ENCODE peak calls at places on chromosomes 16 and 17, in ten cellular contexts. C is T-cell; K is tibial nerve; T is A172; H is activated gamma-delta T cell treated with anti-CD3 and anti-CD28 coated beads, Interleukin-2, amount 50 U/mL, for 16 hours; F is HCT116; P is myocyte; M is NCI-H2081; B is CD8-positive, alpha-beta memory T cell; X is stromal cell of bone marrow. G is an unnamed sample.

GRCh38 chr16:29842732-29843346 is 20.2 kb downstream of the CDIPT start:
- DNase-seq in K (no peak), M (no peak), C (no peak), X (no peak), H (no peak), F (no peak), B (no peak), T (no peak), P (no peak), G (no peak)

GRCh38 chr17:72030067-72030899 is 90.5 kb upstream of the SOX9 start:
- DNase-seq in H (no peak), F (no peak), X (peak; percentile 41), M (no peak), T (peak; percentile 91), K (no peak), B (no peak), P (peak; percentile 62), C (no peak), G (no peak)

GRCh38 chr16:86211265-86211664 is 299.1 kb upstream of the FOXF1 start:
- DNase-seq in F (no peak), P (no peak), T (no peak), H (no peak), X (no peak), K (no peak), C (no peak), M (no peak), B (no peak), G (no peak)

GRCh38 chr16:69145658-69146057 is 13.2 kb downstream of the UTP4 start:
- DNase-seq in B (no peak), F (no peak), P (peak; percentile 68), T (no peak), C (no peak), X (no peak), M (no peak), K (no peak), H (no peak), G (no peak)

GRCh38 chr17:78421534-78422266 is 43.3 kb downstream of the PGS1 start:
- DNase-seq in H (peak; percentile 53), X (peak; percentile 47), B (peak; percentile 61), P (peak; percentile 71), M (peak; percentile 74), C (peak; percentile 74), K (peak; percentile 50), T (peak; percentile 78), F (peak; percentile 51), G (peak; percentile 19)

GRCh38 chr16:3861808-3862451 is 18.6 kb downstream of the CREBBP start:
- DNase-seq in X (no peak), K (no peak), H (no peak), C (no peak), P (no peak), F (no peak), M (no peak), B (no peak), T (peak; percentile 48), G (peak; percentile 55)

GRCh38 chr17:49197346-49197998 is 12.9 kb downstream of the GNGT2 start:
- DNase-seq in X (no peak), C (no peak), H (no peak), K (no peak), B (no peak), M (no peak), F (no peak), P (no peak), T (peak; percentile 51), G (peak; percentile 11)

GRCh38 chr16:2468725-2469398 is 2.2 kb upstream of the NTN3 start:
- DNase-seq in T (peak; percentile 46), F (no peak), H (no peak), C (no peak), K (no peak), X (no peak), P (peak; percentile 59), M (peak; percentile 95), B (no peak), G (no peak)

GRCh38 chr16:48047273-48047672 is 108.5 kb downstream of the ABCC12 start:
- DNase-seq in T (no peak), M (no peak), H (no peak), K (no peak), X (no peak), C (no peak), B (no peak), F (no peak), P (no peak), G (no peak)

GRCh38 chr17:17403899-17404576 is 72.8 kb upstream of the MED9 start:
- DNase-seq in H (peak; percentile 30), M (peak; percentile 78), C (peak; percentile 56), K (no peak), F (no peak), X (no peak), B (peak; percentile 10), T (no peak), P (peak; percentile 83), G (no peak)

GRCh38 chr16:57711993-57712392 is 17.4 kb downstream of the DRC7 start:
- DNase-seq in B (no peak), H (no peak), C (no peak), F (no peak), K (no peak), P (no peak), M (no peak), X (no peak), T (no peak), G (no peak)

GRCh38 chr16:54212893-54213292 is 73.7 kb downstream of the IRX3 start:
- DNase-seq in K (no peak), F (no peak), B (no peak), X (peak; percentile 13), H (no peak), P (peak; percentile 40), T (no peak), C (no peak), M (no peak), G (no peak)

GRCh38 chr17:51362818-51363598 is 102.7 kb downstream of the UTP18 start:
- DNase-seq in C (no peak), P (peak; percentile 19), H (no peak), F (peak; percentile 36), K (no peak), X (no peak), T (no peak), M (no peak), B (no peak), G (no peak)

GRCh38 chr17:63290784-63291183 is 155.3 kb downstream of the CYB561 start:
- DNase-seq in X (no peak), M (no peak), H (no peak), B (no peak), T (no peak), C (no peak), F (no peak), K (no peak), P (no peak), G (no peak)

GRCh38 chr17:6461792-6462524 is 17.7 kb downstream of the PIMREG start:
- DNase-seq in T (no peak), P (no peak), X (no peak), B (no peak), M (no peak), F (no peak), C (no peak), K (no peak), H (no peak), G (no peak)

GRCh38 chr16:24539850-24540484 is 601 bp downstream of the RBBP6 start:
- DNase-seq in H (peak; percentile 30), K (peak; percentile 20), F (no peak), P (peak; percentile 60), X (no peak), M (no peak), B (peak; percentile 44), C (peak; percentile 46), T (no peak), G (peak; percentile 31)

GRCh38 chr17:53721101-53721500 is 101.6 kb upstream of the KIF2B start:
- DNase-seq in B (no peak), X (no peak), T (no peak), K (no peak), P (no peak), M (no peak), C (no peak), H (no peak), F (no peak), G (no peak)

GRCh38 chr16:55341681-55342080 is 17.7 kb downstream of the IRX6 start:
- DNase-seq in C (no peak), P (no peak), X (no peak), H (no peak), T (no peak), B (no peak), M (no peak), F (no peak), K (no peak), G (no peak)

GRCh38 chr17:8326591-8327583 is 12.8 kb upstream of the ODF4 start:
- DNase-seq in M (no peak), P (peak; percentile 18), F (no peak), T (no peak), C (peak; percentile 16), B (no peak), X (no peak), K (no peak), H (no peak), G (no peak)

GRCh38 chr16:88924834-88925539 is 52.0 kb downstream of the CBFA2T3 start:
- DNase-seq in K (no peak), X (peak; percentile 84), P (peak; percentile 98), H (no peak), C (no peak), B (no peak), F (peak; percentile 72), T (peak; percentile 96), M (peak; percentile 65), G (peak; percentile 85)

GRCh38 chr16:3173892-3174617 is 13.9 kb upstream of the OR1F1 start:
- DNase-seq in T (peak; percentile 47), C (no peak), P (no peak), B (no peak), M (no peak), X (no peak), K (no peak), F (no peak), H (no peak), G (no peak)

GRCh38 chr16:17246974-17247718 is 223.6 kb downstream of the XYLT1 start:
- DNase-seq in C (no peak), H (no peak), T (no peak), B (no peak), X (no peak), K (no peak), P (no peak), M (no peak), F (no peak), G (no peak)

GRCh38 chr17:83037084-83037950 is 42.1 kb upstream of the METRNL start:
- DNase-seq in B (no peak), M (no peak), P (no peak), C (no peak), X (no peak), K (no peak), F (no peak), T (no peak), H (no peak), G (no peak)

GRCh38 chr16:11533588-11533987 is 53.1 kb downstream of the LITAF start:
- DNase-seq in F (no peak), B (no peak), T (no peak), P (no peak), C (no peak), K (no peak), M (no peak), H (no peak), X (no peak), G (no peak)

G was measured in NCI-H226.